ENCODE peak calls at places on chromosome 10, in six cellular contexts. Y is esophagus squamous epithelium, S is Peyer's patch, G is IMR-90, P is heart left ventricle, E is gastrocnemius medialis. O is an unnamed sample. For H3K27me3, the result is how much of the 10 kb centered on the place peaks cover.

GRCh38 chr10:115857856-115858255 is 415.1 kb downstream of the GFRA1 start:
- DNase-seq in Y (no peak), S (no peak), G (no peak), P (no peak), E (no peak), O (no peak)

GRCh38 chr10:6124666-6125065 is 35.8 kb downstream of the RBM17 start:
- DNase-seq in Y (no peak), S (no peak), G (no peak), P (no peak), E (peak), O (no peak)

GRCh38 chr10:84755311-84755710 is 426.9 kb downstream of the CCSER2 start:
- DNase-seq in Y (no peak), S (no peak), G (no peak), P (no peak), E (no peak), O (no peak)

GRCh38 chr10:6119423-6119822 is 30.6 kb downstream of the RBM17 start:
- DNase-seq in Y (no peak), S (no peak), G (no peak), P (no peak), E (no peak), O (no peak)

GRCh38 chr10:3825862-3826351 is 40.9 kb upstream of the KLF6 start:
- DNase-seq in Y (no peak), S (no peak), G (no peak), P (no peak), E (peak), O (no peak)

GRCh38 chr10:87867453-87867852 is 4.0 kb downstream of the PTEN start:
- DNase-seq in Y (no peak), S (no peak), G (no peak), P (no peak), E (no peak), O (no peak)

GRCh38 chr10:70578371-70578947 is 24.1 kb downstream of the PRF1 start:
- DNase-seq in Y (no peak), S (peak), G (peak), P (no peak), E (no peak), O (no peak)

GRCh38 chr10:593901-594457 is 95.5 kb downstream of the DIP2C start:
- DNase-seq in Y (no peak), S (no peak), G (peak), P (no peak), E (peak), O (peak)

GRCh38 chr10:16360001-16360400 is 76.8 kb upstream of the PTER start:
- DNase-seq in Y (no peak), S (no peak), G (no peak), P (no peak), E (no peak), O (no peak)

GRCh38 chr10:52637592-52637991 is 135.0 kb downstream of the MBL2 start:
- DNase-seq in Y (no peak), S (no peak), G (no peak), P (no peak), E (no peak), O (no peak)

GRCh38 chr10:87510025-87510424 is 5.3 kb downstream of the MINPP1 start:
- DNase-seq in Y (no peak), S (no peak), G (no peak), P (no peak), E (no peak), O (no peak)

GRCh38 chr10:117431160-117431559 is 55.9 kb upstream of the PDZD8 start:
- DNase-seq in Y (no peak), S (no peak), G (no peak), P (no peak), E (no peak), O (no peak)

GRCh38 chr10:7272008-7272407 is 138.8 kb downstream of the SFMBT2 start:
- DNase-seq in Y (no peak), S (no peak), G (no peak), P (no peak), E (no peak), O (no peak)

GRCh38 chr10:31479752-31480151 is 160.7 kb downstream of the ZEB1 start:
- DNase-seq in Y (no peak), S (no peak), G (peak), P (no peak), E (no peak), O (no peak)

GRCh38 chr10:30447125-30447799 is 13.3 kb downstream of the MAP3K8 start:
- DNase-seq in Y (no peak), S (no peak), G (peak), P (no peak), E (no peak), O (no peak)

GRCh38 chr10:60299961-60300883 is 89.5 kb downstream of the ANK3 start:
- DNase-seq in Y (no peak), S (no peak), G (peak), P (no peak), E (no peak), O (no peak)

GRCh38 chr10:125348536-125348935 is 188.2 kb upstream of the CTBP2 start:
- DNase-seq in Y (no peak), S (no peak), G (no peak), P (no peak), E (no peak), O (no peak)
- H3K27me3 ChIP-seq in Y (under half), S (under half), G (under half), P (under half), E (under half), O (under half)

GRCh38 chr10:73096452-73097304 is at the start of gene P4HA1:
- DNase-seq in Y (peak), S (peak), G (peak), P (peak), E (peak), O (peak)
- TF ChIP-seq POLR2A in Y (no peak), S (peak), G (peak), P (no peak), E (peak), O (peak)

DNA sequence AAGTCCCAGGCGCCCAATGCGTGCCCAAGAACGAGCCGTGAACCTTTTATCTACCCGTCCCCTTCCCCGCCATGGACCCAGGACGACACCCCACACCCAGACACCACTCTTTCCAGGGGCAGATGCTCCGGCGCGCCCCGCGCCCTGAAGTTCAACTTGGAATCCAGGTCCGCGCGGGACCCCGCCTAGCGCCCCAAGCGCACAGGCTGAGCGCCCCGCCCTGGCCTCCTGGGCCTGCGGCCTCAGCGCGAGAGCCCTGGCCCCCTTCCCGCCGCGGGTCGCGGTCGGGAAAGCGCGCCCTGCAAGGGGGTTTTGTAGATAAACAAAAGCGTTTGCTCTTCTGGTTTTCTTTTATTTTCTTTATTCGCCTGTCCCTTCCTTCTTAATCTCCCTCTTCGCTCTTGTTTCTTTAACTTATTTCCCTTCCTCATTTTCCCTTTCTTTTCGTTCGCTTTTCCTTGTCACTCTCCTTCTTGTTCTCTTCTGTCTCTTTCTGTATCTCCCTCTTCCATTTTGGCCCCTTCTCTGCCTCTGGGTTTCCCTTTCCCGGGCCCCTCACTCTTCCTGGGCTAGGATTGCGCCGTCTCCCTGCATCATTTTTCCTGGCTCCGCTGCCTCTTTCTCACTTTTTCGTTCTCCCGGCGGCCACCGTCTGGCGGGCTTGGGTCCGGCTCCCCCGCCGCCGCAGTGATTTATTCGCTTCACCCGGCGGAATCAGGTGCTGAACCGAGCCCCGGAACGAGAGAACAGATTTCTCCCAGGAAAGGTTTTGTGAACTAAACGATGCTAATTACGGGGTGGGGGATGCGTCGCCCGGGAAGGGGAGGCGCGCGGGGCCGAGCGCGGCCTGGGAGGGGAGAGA is 15.3 kb upstream of the PAX2 start:
- DNase-seq in Y (no peak), S (no peak), G (no peak), P (no peak), E (no peak), O (no peak)
- H3K27me3 ChIP-seq in Y (half or more), S (under half), G (half or more), P (half or more), E (half or more), O (under half)

GRCh38 chr10:99981581-99982199 is 28.1 kb downstream of the DNMBP start:
- DNase-seq in Y (no peak), S (no peak), G (no peak), P (no peak), E (no peak), O (no peak)
- TF ChIP-seq POLR2A in Y (no peak), S (no peak), G (no peak), P (no peak), E (no peak), O (no peak)

GRCh38 chr10:121647401-121647800 is 49.2 kb upstream of the FGFR2 start:
- DNase-seq in Y (no peak), S (no peak), G (no peak), P (no peak), E (no peak), O (no peak)
- H3K27me3 ChIP-seq in Y (under half), S (under half), G (under half), P (under half), E (under half), O (under half)

GRCh38 chr10:24723788-24724380 is at the start of gene ARHGAP21:
- DNase-seq in Y (no peak), S (peak), G (peak), P (peak), E (peak), O (peak)
- TF ChIP-seq POLR2A in Y (no peak), S (peak), G (peak), P (no peak), E (no peak), O (peak)

GRCh38 chr10:101244321-101245050 is 15.2 kb upstream of the LBX1 start:
- DNase-seq in Y (no peak), S (no peak), G (peak), P (no peak), E (peak), O (no peak)

GRCh38 chr10:101246639-101247038 is 17.4 kb upstream of the LBX1 start:
- DNase-seq in Y (no peak), S (no peak), G (no peak), P (no peak), E (no peak), O (no peak)

DNA sequence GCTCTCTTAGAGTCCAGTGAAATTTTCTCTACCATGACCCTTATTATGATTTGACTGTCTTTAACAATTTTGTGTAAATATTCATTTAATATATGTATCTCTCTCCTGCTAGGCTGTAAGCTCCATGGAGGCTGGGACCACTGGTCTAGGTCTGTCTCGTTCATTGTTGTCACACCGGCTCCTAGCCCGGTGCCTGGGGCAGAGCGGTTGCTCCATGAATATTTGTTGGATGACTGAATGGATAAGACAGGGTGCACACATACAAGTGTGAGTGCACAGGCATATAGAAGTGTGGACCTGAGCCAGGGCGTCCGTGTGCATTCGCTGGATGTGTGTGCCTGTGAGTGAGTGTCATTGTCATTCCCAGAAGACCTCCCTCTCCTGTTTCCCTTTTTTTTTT is 20.9 kb upstream of the LBX1 start:
- DNase-seq in Y (no peak), S (no peak), G (no peak), P (no peak), E (no peak), O (no peak)
- H3K27me3 ChIP-seq in Y (half or more), S (under half), G (half or more), P (under half), E (under half), O (under half)

DNA sequence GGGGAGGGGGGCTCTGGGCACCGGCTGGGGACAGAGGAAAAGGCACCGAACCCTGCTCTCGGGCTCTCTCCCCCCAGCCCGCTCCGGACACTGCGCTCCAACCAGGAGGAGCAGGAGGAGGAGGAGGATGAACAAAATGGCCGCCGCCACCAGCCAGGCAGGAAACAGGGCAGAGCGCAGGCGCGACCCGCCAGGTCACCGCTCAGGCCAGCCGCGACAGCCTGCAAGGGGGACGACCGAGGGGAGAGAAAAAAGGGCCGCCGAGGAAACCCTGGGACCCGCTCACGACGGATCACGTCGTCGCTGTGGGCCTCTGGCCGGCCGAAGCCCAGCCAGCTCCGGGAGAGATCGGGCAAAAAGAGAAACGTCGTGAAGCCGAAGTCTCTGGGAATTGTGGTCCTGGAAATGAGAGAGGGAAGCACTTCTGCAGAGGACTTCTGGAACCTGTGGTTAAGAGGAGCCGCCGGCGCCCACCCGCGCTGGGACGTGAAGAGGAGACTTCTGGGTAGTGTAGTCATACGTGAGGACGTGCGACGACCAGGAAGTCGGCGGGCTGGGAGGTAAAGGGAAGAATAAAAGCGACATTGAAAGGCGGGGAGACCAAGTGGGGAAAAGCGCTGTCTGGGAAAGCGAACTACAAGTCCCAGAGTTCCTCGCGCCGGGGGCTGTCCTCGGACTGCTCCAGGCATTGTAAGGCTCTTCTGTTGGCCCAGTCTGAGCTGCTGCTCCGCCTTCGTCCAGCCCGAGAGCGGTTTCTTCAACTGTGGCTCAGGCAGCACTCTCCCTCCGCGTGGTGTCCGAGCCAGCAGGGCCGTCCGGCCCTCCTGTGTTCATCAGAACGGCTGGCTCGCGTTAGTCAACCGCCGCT is at the start of gene TIAL1:
- DNase-seq in Y (peak), S (peak), G (peak), P (peak), E (peak), O (peak)
- TF ChIP-seq POLR2A in Y (no peak), S (peak), G (peak), P (peak), E (peak), O (peak)

GRCh38 chr10:23367896-23368685 is 23.5 kb upstream of the C10orf67 start:
- DNase-seq in Y (no peak), S (no peak), G (no peak), P (no peak), E (no peak), O (no peak)
- H3K27me3 ChIP-seq in Y (under half), S (under half), G (under half), P (under half), E (under half), O (under half)

GRCh38 chr10:21494221-21495001 is 31.1 kb downstream of the SKIDA1 start:
- DNase-seq in Y (no peak), S (no peak), G (no peak), P (peak), E (no peak), O (no peak)

GRCh38 chr10:21497177-21497807 is 28.2 kb downstream of the SKIDA1 start:
- DNase-seq in Y (peak), S (peak), G (peak), P (peak), E (peak), O (peak)

GRCh38 chr10:21495002-21495685 is 30.3 kb downstream of the SKIDA1 start:
- DNase-seq in Y (no peak), S (no peak), G (peak), P (no peak), E (no peak), O (no peak)

GRCh38 chr10:21496285-21497176 is 29.0 kb downstream of the SKIDA1 start:
- DNase-seq in Y (no peak), S (peak), G (peak), P (peak), E (peak), O (peak)

DNA sequence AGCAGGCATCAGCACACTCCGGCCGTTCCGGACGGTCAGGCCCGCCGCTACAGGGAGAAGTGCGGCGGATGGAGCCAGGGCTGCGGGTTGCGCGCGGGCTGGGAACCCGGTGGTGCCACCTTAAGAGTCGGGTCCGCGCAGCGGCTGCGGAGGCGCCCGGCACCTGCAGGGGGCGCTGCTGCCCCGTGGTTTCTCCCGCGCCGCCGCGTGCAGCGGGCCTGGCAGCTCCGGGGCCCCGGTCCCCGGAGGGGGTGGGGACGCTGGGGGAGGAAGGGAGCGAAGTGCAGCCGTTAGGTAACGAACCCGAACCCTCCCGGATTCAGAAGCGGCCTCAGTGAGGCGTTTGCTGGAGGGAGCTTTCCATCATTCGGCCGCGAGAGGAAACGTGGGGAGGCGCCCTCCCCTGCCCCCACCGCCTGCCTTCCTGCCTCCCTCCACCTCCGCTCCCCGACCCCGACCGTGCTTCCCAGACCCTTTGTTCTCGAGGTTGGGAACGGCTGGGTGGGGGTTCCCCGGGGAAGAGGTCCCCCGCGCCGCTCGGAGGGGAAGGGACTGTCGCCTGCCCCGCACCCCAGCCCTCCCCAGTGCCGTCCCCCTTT is 29.7 kb downstream of the SKIDA1 start:
- DNase-seq in Y (peak), S (peak), G (peak), P (peak), E (peak), O (peak)
- TF ChIP-seq POLR2A in Y (no peak), S (no peak), G (no peak), P (no peak), E (no peak), O (no peak)